ENCODE peak calls at places on chromosomes 16 and 17, in ten cellular contexts. L is esophagus squamous epithelium, I is pancreas, H is stomach, Y is A549, N is heart left ventricle, K is neural progenitor cell, W is heart right ventricle, B is uterus, J is spleen. D is an unnamed sample. For H3K9me3 and H3K4me1, the result is how much of the 10 kb centered on the place peaks cover.

GRCh38 chr17:72667096-72668063 is 425.1 kb downstream of the SLC39A11 start:
- DNase-seq in J (no peak), L (no peak), H (no peak), N (no peak), K (no peak), Y (no peak), I (no peak), B (no peak), W (no peak), D (no peak)

GRCh38 chr16:75109732-75110243 is 6.8 kb downstream of the LDHD start:
- DNase-seq in J (peak), K (no peak), L (no peak), W (peak), Y (no peak), N (peak), H (peak), I (no peak), B (no peak), D (peak)

GRCh38 chr16:50338371-50339231 is 30.2 kb downstream of the BRD7 start:
- DNase-seq in B (no peak), H (no peak), J (no peak), I (no peak), W (no peak), N (no peak), K (no peak), Y (no peak), L (no peak), D (no peak)

GRCh38 chr17:77863814-77864161 is 94.7 kb upstream of the TNRC6C start:
- DNase-seq in W (peak), J (peak), L (no peak), I (peak), N (peak), K (no peak), Y (no peak), B (no peak), H (no peak), D (peak)

GRCh38 chr16:85254921-85255320 is 142.6 kb upstream of the CIBAR2 start:
- DNase-seq in H (no peak), N (no peak), W (no peak), B (no peak), K (no peak), L (no peak), J (no peak), I (no peak), Y (no peak), D (no peak)

GRCh38 chr16:49455181-49455990 is 81.8 kb downstream of the C16orf78 start:
- DNase-seq in K (no peak), I (no peak), J (peak), W (no peak), N (no peak), Y (no peak), B (peak), L (no peak), H (peak), D (no peak)

GRCh38 chr17:9162275-9162985 is 141.1 kb downstream of the NTN1 start:
- DNase-seq in Y (peak), N (no peak), L (no peak), J (no peak), W (no peak), B (no peak), H (no peak), I (no peak), K (peak), D (no peak)

GRCh38 chr16:4924593-4925378 is 12.2 kb downstream of the PPL start:
- DNase-seq in K (peak), Y (no peak), L (no peak), I (peak), W (no peak), B (no peak), H (peak), J (no peak), N (no peak), D (peak)

GRCh38 chr17:17495448-17496188 is 577 bp downstream of the RASD1 start:
- DNase-seq in K (peak), L (no peak), Y (no peak), W (peak), N (peak), H (no peak), B (peak), I (peak), J (peak), D (peak)

GRCh38 chr17:49508061-49508865 is 13.2 kb downstream of the NGFR start:
- DNase-seq in K (peak), N (no peak), H (no peak), B (no peak), L (no peak), Y (peak), W (no peak), J (no peak), I (no peak), D (peak)

GRCh38 chr17:48056246-48056745 is 8.1 kb downstream of the NFE2L1 start:
- DNase-seq in H (no peak), L (no peak), Y (no peak), B (no peak), I (no peak), W (no peak), N (no peak), K (no peak), J (peak), D (no peak)

GRCh38 chr17:40307691-40308289 is 1.2 kb upstream of the RARA start:
- DNase-seq in J (peak), B (no peak), N (no peak), K (no peak), I (no peak), W (no peak), L (no peak), Y (no peak), H (no peak), D (peak)

GRCh38 chr17:16304832-16305231 is 48.4 kb downstream of the CENPV start:
- DNase-seq in N (no peak), Y (no peak), L (no peak), I (peak), W (no peak), H (no peak), K (peak), J (no peak), B (no peak), D (no peak)

GRCh38 chr16:12971216-12971615 is 69.8 kb downstream of the SHISA9 start:
- DNase-seq in Y (peak), L (no peak), W (no peak), J (no peak), B (no peak), K (no peak), H (peak), I (no peak), N (no peak), D (no peak)

GRCh38 chr17:40556198-40556661 is 9.0 kb downstream of the CCR7 start:
- DNase-seq in H (peak), L (no peak), I (no peak), K (no peak), N (no peak), J (no peak), B (no peak), Y (no peak), W (no peak), D (no peak)

GRCh38 chr17:44315760-44316731 is 7.6 kb downstream of the RUNDC3A start:
- DNase-seq in W (no peak), L (no peak), Y (no peak), B (no peak), H (no peak), N (no peak), I (no peak), J (no peak), K (peak), D (no peak)

GRCh38 chr16:60203525-60204124 is 1469.5 kb upstream of the GOT2 start:
- DNase-seq in L (no peak), I (no peak), H (no peak), K (peak), N (no peak), B (no peak), Y (peak), W (no peak), J (no peak), D (no peak)

GRCh38 chr17:80953471-80954315 is 37.9 kb upstream of the CHMP6 start:
- DNase-seq in I (no peak), B (no peak), J (peak), H (no peak), W (no peak), L (no peak), N (no peak), K (peak), Y (no peak), D (peak)

GRCh38 chr17:41444186-41444585 is 3.4 kb upstream of the KRT38 start:
- DNase-seq in Y (no peak), B (no peak), W (no peak), J (no peak), N (no peak), H (no peak), L (no peak), I (no peak), K (no peak), D (no peak)

GRCh38 chr17:54860617-54861468 is 39.8 kb upstream of the TOM1L1 start:
- DNase-seq in B (no peak), W (no peak), I (no peak), J (no peak), K (no peak), Y (no peak), L (no peak), H (no peak), N (no peak), D (no peak)

GRCh38 chr17:77227461-77228223 is 86.9 kb downstream of the SEC14L1 start:
- DNase-seq in I (no peak), K (no peak), W (no peak), N (no peak), Y (no peak), L (no peak), J (peak), H (no peak), B (peak), D (peak)

GRCh38 chr17:55663395-55663794 is 59.3 kb downstream of the TMEM100 start:
- DNase-seq in H (no peak), B (no peak), W (no peak), J (no peak), N (no peak), I (no peak), K (no peak), Y (no peak), L (no peak), D (no peak)

GRCh38 chr17:56983380-56983779 is 5.4 kb downstream of the SCPEP1 start:
- DNase-seq in N (no peak), H (no peak), L (no peak), K (no peak), Y (no peak), B (no peak), W (no peak), J (no peak), I (no peak), D (no peak)

GRCh38 chr17:2018716-2019490 is 6.2 kb downstream of the RTN4RL1 start:
- DNase-seq in J (no peak), H (no peak), N (no peak), I (no peak), B (no peak), Y (no peak), K (no peak), L (no peak), W (no peak), D (no peak)

GRCh38 chr17:60526726-60527125 is 684 bp upstream of the APPBP2 start:
- DNase-seq in N (no peak), L (no peak), H (no peak), J (no peak), K (no peak), W (no peak), Y (no peak), I (no peak), B (no peak), D (no peak)

GRCh38 chr17:57899822-57900221 is 50.0 kb upstream of the MRPS23 start:
- DNase-seq in N (no peak), J (peak), L (no peak), I (no peak), H (peak), K (no peak), W (peak), Y (no peak), B (peak), D (no peak)

GRCh38 chr16:9091867-9092281 is 430 bp downstream of the HAPSTR1 start:
- DNase-seq in L (no peak), Y (no peak), B (peak), K (no peak), J (peak), I (no peak), W (no peak), H (peak), N (peak), D (peak)

GRCh38 chr17:76541739-76542450 is 2.1 kb downstream of the PRCD start:
- DNase-seq in L (no peak), B (no peak), I (no peak), J (peak), N (no peak), H (no peak), W (no peak), K (no peak), Y (no peak), D (peak)

GRCh38 chr16:69781118-69781517 is 19.0 kb downstream of the WWP2 start:
- DNase-seq in K (no peak), W (no peak), N (no peak), I (no peak), J (no peak), L (no peak), H (no peak), Y (no peak), B (no peak), D (no peak)

GRCh38 chr16:12113581-12114375 is 137.2 kb downstream of the SNX29 start:
- DNase-seq in W (no peak), Y (no peak), L (no peak), I (peak), J (peak), H (no peak), K (no peak), N (no peak), B (no peak), D (peak)

GRCh38 chr16:11273721-11274324 is 394 bp upstream of the PRM3 start:
- DNase-seq in N (no peak), J (no peak), I (no peak), Y (no peak), H (no peak), L (no peak), B (no peak), W (no peak), K (no peak), D (no peak)

GRCh38 chr17:67244621-67245072 is 349 bp downstream of the HELZ start:
- DNase-seq in B (no peak), I (peak), Y (peak), N (peak), H (no peak), K (no peak), J (peak), L (no peak), W (no peak), D (peak)

GRCh38 chr17:74289688-74290087 is 15.7 kb downstream of the DNAI2 start:
- DNase-seq in L (no peak), J (no peak), W (no peak), K (no peak), B (no peak), H (no peak), Y (no peak), N (no peak), I (no peak), D (no peak)

GRCh38 chr16:54748611-54749190 is 182.0 kb upstream of the IRX5 start:
- DNase-seq in L (no peak), K (no peak), N (no peak), Y (no peak), J (no peak), B (no peak), W (no peak), H (no peak), I (no peak), D (no peak)

GRCh38 chr17:21283482-21284318 is 811 bp upstream of the MAP2K3 start:
- DNase-seq in W (no peak), Y (no peak), I (peak), N (no peak), K (peak), J (peak), L (no peak), H (peak), B (no peak), D (peak)

GRCh38 chr16:46986896-46987295 is 13.4 kb upstream of the DNAJA2 start:
- DNase-seq in Y (no peak), J (no peak), L (no peak), N (no peak), K (no peak), I (no peak), W (no peak), H (no peak), B (no peak), D (no peak)

GRCh38 chr16:35295856-35296255 is 1836.4 kb downstream of the TP53TG3F start:
- DNase-seq in H (no peak), N (no peak), L (no peak), B (no peak), J (no peak), K (no peak), Y (no peak), W (no peak), I (no peak), D (no peak)
- H3K9me3 ChIP-seq in H (under half), N (under half), L (under half), B (under half), J (half or more), K (under half), Y (under half), W (under half), I (under half), D (under half)

DNA sequence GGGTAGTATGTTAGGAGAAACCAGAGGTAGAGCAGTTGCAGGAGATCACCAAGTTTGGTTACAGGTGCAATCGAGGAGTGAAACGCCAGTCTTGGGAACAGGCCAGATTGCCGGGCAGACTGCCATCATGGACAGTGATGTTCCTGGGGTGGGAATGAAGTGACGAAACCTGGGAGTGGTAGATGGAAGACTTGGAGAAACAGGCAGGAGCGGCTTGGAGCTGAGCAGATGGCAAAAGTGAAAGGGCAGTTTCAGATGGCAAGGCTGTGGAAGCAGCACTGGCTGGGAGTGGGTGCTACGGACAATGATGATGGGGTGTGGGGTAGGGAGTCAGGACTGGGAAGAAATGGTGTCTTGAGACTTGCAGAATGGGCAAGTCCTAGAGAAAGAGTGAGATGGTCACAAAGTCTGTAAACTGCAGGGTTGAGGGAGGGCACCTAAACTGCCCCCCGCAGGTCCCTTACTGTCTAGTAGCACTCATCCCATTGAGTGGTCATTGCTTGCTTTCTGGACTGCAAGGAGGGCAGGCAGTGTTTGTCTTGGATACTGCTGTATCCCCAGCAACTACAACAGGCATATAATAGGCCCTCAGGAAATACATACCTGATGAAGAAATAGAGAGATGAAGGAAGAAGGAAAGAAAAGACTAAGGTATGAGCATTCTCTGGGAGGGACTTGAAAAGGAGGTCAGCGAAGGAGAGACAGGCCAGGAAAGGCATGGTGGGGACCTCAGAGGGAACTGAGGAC is 29.5 kb upstream of the ULK2 start:
- DNase-seq in K (no peak), Y (no peak), N (peak), L (no peak), B (peak), I (peak), H (peak), J (peak), W (peak), D (no peak)
- H3K27ac ChIP-seq in K (no peak), Y (no peak), N (no peak), L (no peak), B (peak), I (no peak), H (peak), J (no peak), W (no peak), D (no peak)

DNA sequence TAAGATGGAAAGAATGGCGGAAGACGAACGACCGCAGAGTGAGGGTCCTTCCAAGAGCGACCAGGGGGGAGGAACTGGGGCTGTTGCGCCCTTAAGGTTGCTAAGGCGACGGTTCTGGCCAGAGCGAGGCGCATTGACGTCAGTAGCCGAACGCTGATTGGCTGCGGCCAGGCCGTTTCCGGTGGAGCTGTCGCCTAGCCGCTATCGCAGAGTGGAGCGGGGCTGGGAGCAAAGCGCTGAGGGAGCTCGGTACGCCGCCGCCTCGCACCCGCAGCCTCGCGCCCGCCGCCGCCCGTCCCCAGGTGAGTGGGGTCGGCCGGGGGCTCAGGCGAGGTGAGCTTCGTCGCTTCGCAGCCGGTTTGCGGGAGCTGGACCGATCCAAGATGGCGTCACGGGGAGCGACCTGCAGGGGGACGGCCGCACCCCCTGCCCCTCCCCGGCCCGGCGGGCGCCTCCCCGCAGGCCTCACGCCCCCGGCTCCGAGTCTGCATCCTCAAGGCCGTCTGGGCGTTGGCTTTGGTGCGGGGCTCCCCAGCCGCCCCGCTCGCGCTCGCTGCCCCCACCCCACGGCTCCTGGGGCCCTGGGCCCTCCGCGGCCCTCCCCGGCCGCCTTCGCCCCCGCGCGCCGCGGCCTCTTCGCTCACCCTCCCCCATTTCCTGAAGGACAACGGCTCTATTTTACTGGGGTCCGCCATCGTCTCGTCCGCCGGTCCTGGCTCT is at the start of gene PRKAR1A:
- DNase-seq in J (peak), B (peak), K (peak), Y (peak), H (peak), L (peak), N (peak), W (peak), I (peak), D (peak)
- H3K4me1 ChIP-seq in J (under half), B (under half), K (under half), Y (under half), H (under half), L (half or more), N (under half), W (half or more), I (under half), D (under half)

GRCh38 chr17:13171790-13172189 is 154.0 kb upstream of the ELAC2 start:
- DNase-seq in B (no peak), K (no peak), N (no peak), J (no peak), I (no peak), H (no peak), Y (no peak), L (no peak), W (no peak), D (no peak)
- H3K9me3 ChIP-seq in B (under half), K (under half), N (under half), J (half or more), I (under half), H (under half), Y (under half), L (under half), W (under half), D (under half)

GRCh38 chr17:75516255-75516618 is at the start of gene TSEN54:
- DNase-seq in Y (peak), K (peak), J (peak), W (peak), B (peak), H (peak), L (peak), I (peak), N (peak), D (peak)

GRCh38 chr17:75518201-75518600 is 1.9 kb downstream of the TSEN54 start:
- DNase-seq in H (no peak), W (no peak), I (no peak), B (no peak), J (no peak), N (no peak), L (no peak), K (no peak), Y (no peak), D (no peak)

GRCh38 chr17:75515523-75516254 is at the start of gene CASKIN2:
- DNase-seq in I (peak), W (peak), H (peak), Y (peak), J (peak), N (peak), B (peak), L (peak), K (peak), D (peak)

GRCh38 chr17:75517277-75517865 is 1.0 kb downstream of the TSEN54 start:
- DNase-seq in H (peak), Y (peak), L (no peak), N (no peak), K (peak), B (peak), J (peak), I (no peak), W (no peak), D (no peak)

DNA sequence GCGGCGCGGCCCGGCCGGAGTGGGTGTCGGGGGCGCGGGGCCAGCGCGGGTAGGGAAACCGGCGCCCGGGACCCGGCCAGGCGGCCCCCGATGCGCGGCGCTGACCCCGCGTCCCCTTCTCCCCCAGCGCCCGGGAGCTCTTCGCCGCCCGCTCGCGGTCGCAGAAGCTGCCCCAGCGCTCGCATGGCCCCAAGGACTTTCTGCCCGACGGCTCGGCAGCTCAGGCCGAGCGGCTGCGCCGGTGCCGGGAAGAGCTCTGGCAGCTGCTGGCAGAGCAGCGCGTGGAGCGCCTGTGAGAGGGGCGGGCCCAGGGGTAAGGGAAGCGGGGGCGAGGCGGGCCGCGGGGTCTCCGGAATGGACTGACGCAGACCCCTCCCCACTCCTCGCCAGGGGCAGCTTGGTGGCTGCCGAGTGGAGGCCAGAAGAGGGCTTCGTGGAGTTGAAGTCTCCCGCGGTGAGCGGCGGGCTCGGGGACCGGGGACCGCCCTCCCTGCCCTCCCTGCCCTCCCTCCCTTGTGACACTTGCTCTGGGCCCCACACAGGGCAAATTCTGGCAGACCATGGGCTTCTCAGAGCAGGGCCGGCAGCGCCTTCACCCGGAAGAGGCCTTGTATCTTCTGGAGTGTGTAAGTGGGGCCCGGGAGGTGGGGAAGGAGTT is 420 bp downstream of the TSEN54 start:
- DNase-seq in I (peak), W (peak), H (no peak), N (peak), Y (peak), K (peak), B (peak), J (peak), L (no peak), D (peak)
- H3K27ac ChIP-seq in I (peak), W (peak), H (peak), N (peak), Y (peak), K (no peak), B (peak), J (peak), L (peak), D (no peak)